ENCODE peak calls at places on chromosomes 11 and 22, in five cellular contexts. One of them, this sample, is unnamed.
A peak's percentile ranks its signal among the peaks of the same experiment; 100 is the strongest.

GRCh38 chr22:28316014-28316413 is 363.6 kb downstream of the TTC28 start:
- DNase-seq in GDM1: no peak
- DNase-seq in hepatic stellate cell: no peak
- DNase-seq in fibroblast of lung: no peak
- DNase-seq in EH: no peak
- DNase-seq in this sample: no peak

GRCh38 chr11:19938051-19938856 is 222.0 kb downstream of the DBX1 start:
- DNase-seq in GDM1: no peak
- DNase-seq in hepatic stellate cell: peak; percentile 45
- DNase-seq in fibroblast of lung: peak; percentile 65
- DNase-seq in EH: peak; percentile 65
- DNase-seq in this sample: peak; percentile 79

GRCh38 chr11:87466228-87466627 is 428.5 kb downstream of the TMEM135 start:
- DNase-seq in GDM1: no peak
- DNase-seq in hepatic stellate cell: no peak
- DNase-seq in fibroblast of lung: peak; percentile 39
- DNase-seq in EH: peak; percentile 57
- DNase-seq in this sample: no peak

GRCh38 chr22:22717723-22718122 is 73.3 kb downstream of the GGTLC2 start:
- DNase-seq in GDM1: no peak
- DNase-seq in hepatic stellate cell: no peak
- DNase-seq in fibroblast of lung: no peak
- DNase-seq in EH: no peak
- DNase-seq in this sample: no peak

GRCh38 chr11:65576867-65577755 is 1.3 kb downstream of the EHBP1L1 start:
- DNase-seq in GDM1: peak; percentile 71
- DNase-seq in hepatic stellate cell: peak; percentile 94
- DNase-seq in fibroblast of lung: peak; percentile 59
- DNase-seq in EH: peak; percentile 85
- DNase-seq in this sample: no peak

GRCh38 chr11:115739121-115739520 is 234.9 kb upstream of the CADM1 start:
- DNase-seq in GDM1: no peak
- DNase-seq in hepatic stellate cell: no peak
- DNase-seq in fibroblast of lung: no peak
- DNase-seq in EH: no peak
- DNase-seq in this sample: no peak

GRCh38 chr11:125164422-125165110 is at the start of gene PKNOX2:
- DNase-seq in GDM1: no peak
- DNase-seq in hepatic stellate cell: peak; percentile 89
- DNase-seq in fibroblast of lung: peak; percentile 84
- DNase-seq in EH: peak; percentile 65
- DNase-seq in this sample: peak; percentile 93

GRCh38 chr22:44519895-44520294 is 21.9 kb upstream of the RTL6 start:
- DNase-seq in GDM1: no peak
- DNase-seq in hepatic stellate cell: no peak
- DNase-seq in fibroblast of lung: no peak
- DNase-seq in EH: no peak
- DNase-seq in this sample: no peak

GRCh38 chr11:102564110-102564509 is 33.6 kb upstream of the MMP7 start:
- DNase-seq in GDM1: no peak
- DNase-seq in hepatic stellate cell: peak; percentile 44
- DNase-seq in fibroblast of lung: peak; percentile 70
- DNase-seq in EH: peak; percentile 73
- DNase-seq in this sample: no peak

GRCh38 chr11:34696876-34697275 is 76.0 kb downstream of the EHF start:
- DNase-seq in GDM1: no peak
- DNase-seq in hepatic stellate cell: no peak
- DNase-seq in fibroblast of lung: peak; percentile 14
- DNase-seq in EH: no peak
- DNase-seq in this sample: no peak

GRCh38 chr11:33696411-33696810 is 4.2 kb downstream of the C11orf91 start:
- DNase-seq in GDM1: no peak
- DNase-seq in hepatic stellate cell: no peak
- DNase-seq in fibroblast of lung: no peak
- DNase-seq in EH: no peak
- DNase-seq in this sample: no peak

GRCh38 chr11:19816040-19816439 is 103.4 kb downstream of the NAV2 start:
- DNase-seq in GDM1: no peak
- DNase-seq in hepatic stellate cell: no peak
- DNase-seq in fibroblast of lung: no peak
- DNase-seq in EH: peak; percentile 46
- DNase-seq in this sample: no peak

GRCh38 chr11:42315267-42315666 is 855.8 kb upstream of the LRRC4C start:
- DNase-seq in GDM1: no peak
- DNase-seq in hepatic stellate cell: no peak
- DNase-seq in fibroblast of lung: no peak
- DNase-seq in EH: peak; percentile 73
- DNase-seq in this sample: no peak

GRCh38 chr22:50678651-50679521 is 6.3 kb downstream of the SHANK3 start:
- DNase-seq in GDM1: no peak
- DNase-seq in hepatic stellate cell: no peak
- DNase-seq in fibroblast of lung: no peak
- DNase-seq in EH: no peak
- DNase-seq in this sample: no peak

GRCh38 chr11:72787262-72788104 is 6.4 kb downstream of the STARD10 start:
- DNase-seq in GDM1: peak; percentile 81
- DNase-seq in hepatic stellate cell: no peak
- DNase-seq in fibroblast of lung: no peak
- DNase-seq in EH: no peak
- DNase-seq in this sample: peak; percentile 82

This sample was measured in H1.